ENCODE peak calls at places on chromosome 14, in four cellular contexts. Q is body of pancreas, L is tibial nerve, A is transverse colon. J is an unnamed sample.

GRCh38 chr14:36785511-36785910 is 123.9 kb downstream of the PAX9 start:
- DNase-seq in Q (no peak), L (no peak), A (no peak), J (no peak)

GRCh38 chr14:30608533-30609006 is 13.5 kb upstream of the SCFD1 start:
- DNase-seq in Q (peak), L (no peak), A (peak), J (no peak)

GRCh38 chr14:81162941-81163340 is 57.8 kb downstream of the GTF2A1 start:
- DNase-seq in Q (no peak), L (no peak), A (no peak), J (no peak)

GRCh38 chr14:92610849-92611271 is 97.3 kb downstream of the RIN3 start:
- DNase-seq in Q (no peak), L (no peak), A (peak), J (peak)

GRCh38 chr14:90986510-90986909 is 73.9 kb downstream of the RPS6KA5 start:
- DNase-seq in Q (no peak), L (no peak), A (no peak), J (no peak)

GRCh38 chr14:38208825-38209562 is 1.3 kb downstream of the SSTR1 start:
- DNase-seq in Q (peak), L (no peak), A (peak), J (peak)

GRCh38 chr14:106831322-106831720 is 1304.9 kb downstream of the TMEM121 start:
- DNase-seq in Q (no peak), L (no peak), A (peak), J (no peak)

GRCh38 chr14:34699873-34700621 is 14.3 kb downstream of the CFL2 start:
- DNase-seq in Q (no peak), L (no peak), A (no peak), J (no peak)

GRCh38 chr14:59362533-59362932 is 102.6 kb downstream of the GPR135 start:
- DNase-seq in Q (no peak), L (no peak), A (no peak), J (no peak)

GRCh38 chr14:87966816-87967215 is 26.2 kb downstream of the GALC start:
- DNase-seq in Q (no peak), L (no peak), A (no peak), J (no peak)

GRCh38 chr14:54211562-54212308 is 185.1 kb upstream of the CDKN3 start:
- DNase-seq in Q (no peak), L (no peak), A (no peak), J (no peak)

GRCh38 chr14:96297000-96297399 is 41.0 kb downstream of the BDKRB1 start:
- DNase-seq in Q (no peak), L (no peak), A (no peak), J (no peak)

GRCh38 chr14:64636208-64636979 is 67.8 kb upstream of the PLEKHG3 start:
- DNase-seq in Q (peak), L (peak), A (peak), J (peak)

GRCh38 chr14:100535287-100536131 is 51.7 kb downstream of the BEGAIN start:
- DNase-seq in Q (no peak), L (peak), A (peak), J (peak)

GRCh38 chr14:23481992-23482813 is 12.7 kb downstream of the NGDN start:
- DNase-seq in Q (no peak), L (no peak), A (no peak), J (no peak)

GRCh38 chr14:37778135-37778943 is 182.9 kb downstream of the TTC6 start:
- DNase-seq in Q (no peak), L (no peak), A (no peak), J (no peak)

GRCh38 chr14:34213332-34213731 is 248.7 kb downstream of the SPTSSA start:
- DNase-seq in Q (no peak), L (no peak), A (no peak), J (no peak)

GRCh38 chr14:55097894-55098560 is 31.0 kb upstream of the LGALS3 start:
- DNase-seq in Q (no peak), L (no peak), A (peak), J (peak)

GRCh38 chr14:68470361-68470760 is 322.5 kb downstream of the ZFP36L1 start:
- DNase-seq in Q (no peak), L (no peak), A (no peak), J (no peak)

GRCh38 chr14:99316281-99317163 is 44.5 kb upstream of the BCL11B start:
- DNase-seq in Q (no peak), L (no peak), A (peak), J (peak)

GRCh38 chr14:93926873-93927571 is at the start of gene FAM181A:
- DNase-seq in Q (no peak), L (no peak), A (no peak), J (no peak)

GRCh38 chr14:64541261-64541970 is 875 bp downstream of the HSPA2 start:
- DNase-seq in Q (peak), L (no peak), A (peak), J (no peak)

GRCh38 chr14:95509512-95509911 is 6.9 kb downstream of the SYNE3 start:
- DNase-seq in Q (no peak), L (no peak), A (no peak), J (no peak)

DNA sequence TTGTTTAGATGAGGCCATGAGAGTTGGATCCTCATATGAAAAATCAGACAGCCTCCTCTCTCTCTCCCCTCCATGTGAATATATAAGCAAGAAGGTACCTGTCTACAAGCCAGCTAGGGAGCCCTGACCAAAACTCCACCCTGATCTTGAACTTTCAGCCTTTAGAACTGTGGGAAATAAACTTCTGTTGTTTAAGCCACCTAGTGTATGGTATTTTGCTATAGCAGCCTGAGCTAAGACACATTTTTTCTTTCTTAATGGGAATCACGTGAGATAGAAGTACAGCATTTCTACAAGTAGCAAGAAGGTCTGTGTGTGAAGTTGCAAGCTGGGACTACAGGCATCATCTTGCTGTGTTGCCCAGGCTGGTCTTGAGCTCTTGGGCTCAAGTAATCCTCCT is 16.3 kb upstream of the ABHD12B start:
- DNase-seq in Q (no peak), L (no peak), A (no peak), J (no peak)
- TF ChIP-seq CTCF in Q (no peak), L (no peak), A (no peak), J (no peak)

DNA sequence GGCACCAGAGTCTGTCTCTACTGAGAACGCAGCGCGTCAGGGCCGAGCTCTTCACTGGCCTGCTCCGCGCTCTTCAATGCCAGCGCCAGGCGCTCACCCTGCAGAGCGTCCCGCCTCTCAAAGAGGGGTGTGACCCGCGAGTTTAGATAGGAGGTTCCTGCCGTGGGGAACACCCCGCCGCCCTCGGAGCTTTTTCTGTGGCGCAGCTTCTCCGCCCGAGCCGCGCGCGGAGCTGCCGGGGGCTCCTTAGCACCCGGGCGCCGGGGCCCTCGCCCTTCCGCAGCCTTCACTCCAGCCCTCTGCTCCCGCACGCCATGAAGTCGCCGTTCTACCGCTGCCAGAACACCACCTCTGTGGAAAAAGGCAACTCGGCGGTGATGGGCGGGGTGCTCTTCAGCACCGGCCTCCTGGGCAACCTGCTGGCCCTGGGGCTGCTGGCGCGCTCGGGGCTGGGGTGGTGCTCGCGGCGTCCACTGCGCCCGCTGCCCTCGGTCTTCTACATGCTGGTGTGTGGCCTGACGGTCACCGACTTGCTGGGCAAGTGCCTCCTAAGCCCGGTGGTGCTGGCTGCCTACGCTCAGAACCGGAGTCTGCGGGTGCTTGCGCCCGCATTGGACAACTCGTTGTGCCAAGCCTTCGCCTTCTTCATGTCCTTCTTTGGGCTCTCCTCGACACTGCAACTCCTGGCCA is at the start of gene PTGDR:
- DNase-seq in Q (no peak), L (no peak), A (peak), J (peak)
- H3K4me3 ChIP-seq in Q (no peak), L (peak), A (peak), J (peak)

GRCh38 chr14:77991128-77991772 is 178.9 kb upstream of the NRXN3 start:
- DNase-seq in Q (no peak), L (no peak), A (no peak), J (no peak)
- TF ChIP-seq CTCF in Q (peak), L (no peak), A (no peak), J (no peak)

GRCh38 chr14:104116544-104117340 is 21.6 kb upstream of the KIF26A start:
- DNase-seq in Q (peak), L (no peak), A (peak), J (no peak)
- H3K4me3 ChIP-seq in Q (peak), L (peak), A (peak), J (peak)

GRCh38 chr14:50951032-50951431 is 6.7 kb upstream of the PYGL start:
- DNase-seq in Q (no peak), L (no peak), A (no peak), J (no peak)

GRCh38 chr14:50953497-50953896 is 9.2 kb upstream of the PYGL start:
- DNase-seq in Q (no peak), L (no peak), A (no peak), J (no peak)

GRCh38 chr14:50957296-50957695 is 13.0 kb upstream of the PYGL start:
- DNase-seq in Q (no peak), L (no peak), A (no peak), J (no peak)

GRCh38 chr14:50954811-50955372 is 10.6 kb upstream of the PYGL start:
- DNase-seq in Q (no peak), L (no peak), A (no peak), J (no peak)

GRCh38 chr14:50955373-50956043 is 11.2 kb upstream of the PYGL start:
- DNase-seq in Q (peak), L (peak), A (peak), J (peak)
- TF ChIP-seq CTCF in Q (no peak), L (no peak), A (peak), J (no peak)

GRCh38 chr14:40374221-40374620 is 942.0 kb upstream of the FBXO33 start:
- DNase-seq in Q (no peak), L (no peak), A (no peak), J (no peak)
- H3K4me3 ChIP-seq in Q (no peak), L (no peak), A (no peak), J (no peak)

DNA sequence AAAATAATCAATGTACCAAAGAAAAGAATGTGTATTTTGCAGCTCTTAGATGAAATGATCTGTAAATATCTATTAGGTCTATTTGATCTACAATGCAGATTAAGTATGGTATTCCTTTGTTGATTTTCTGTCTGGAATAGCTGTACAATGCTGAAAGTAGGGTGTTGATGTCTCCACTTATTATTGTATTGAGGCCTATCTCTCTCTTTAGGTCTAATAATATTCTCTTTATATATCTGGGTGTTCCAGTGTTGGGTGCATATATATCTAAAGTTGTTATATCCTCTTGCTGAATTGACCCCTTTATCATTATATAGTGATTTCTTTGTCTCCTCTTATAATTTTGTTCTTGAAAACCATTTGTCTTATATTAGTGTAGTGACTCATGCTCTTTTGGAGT is 885.5 kb upstream of the FOXG1 start:
- DNase-seq in Q (no peak), L (no peak), A (no peak), J (no peak)
- TF ChIP-seq CTCF in Q (no peak), L (no peak), A (no peak), J (no peak)

DNA sequence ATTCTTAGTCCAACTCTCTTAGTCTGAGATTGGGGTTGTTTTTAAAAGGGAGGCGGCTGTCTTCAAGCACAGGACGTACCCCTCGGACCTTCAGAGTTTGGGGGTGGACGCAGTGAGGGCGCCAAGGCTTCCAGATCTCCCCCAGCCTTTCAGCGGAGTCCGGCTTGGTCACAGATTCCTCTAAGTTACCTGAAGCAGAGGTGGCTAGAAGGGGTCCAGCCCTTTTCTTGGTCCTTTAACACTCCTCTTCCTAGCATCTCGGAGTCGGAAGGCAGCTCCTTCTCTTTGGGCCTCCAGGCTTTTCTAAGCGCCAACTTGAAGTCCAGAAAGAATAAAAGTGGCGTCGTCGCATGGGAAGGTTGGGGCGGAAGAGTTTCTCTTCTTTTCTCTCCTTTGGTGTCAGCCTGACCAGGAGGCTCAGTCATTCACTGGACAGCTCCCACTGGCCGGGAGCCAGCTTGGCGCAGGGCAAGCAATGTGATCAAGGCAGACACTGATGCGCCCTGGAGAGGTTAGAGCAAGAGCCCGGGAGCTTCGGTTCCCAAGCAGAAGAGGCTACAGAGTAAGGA is 9.6 kb downstream of the OR6S1 start:
- DNase-seq in Q (peak), L (peak), A (peak), J (peak)
- H3K4me3 ChIP-seq in Q (no peak), L (peak), A (peak), J (peak)

GRCh38 chr14:45426685-45427282 is 173.8 kb upstream of the MIS18BP1 start:
- DNase-seq in Q (no peak), L (no peak), A (no peak), J (no peak)
- TF ChIP-seq CTCF in Q (peak), L (peak), A (peak), J (no peak)

GRCh38 chr14:75981426-75981825 is 369 bp downstream of the TGFB3 start:
- DNase-seq in Q (peak), L (no peak), A (peak), J (no peak)
- H3K4me3 ChIP-seq in Q (no peak), L (peak), A (peak), J (peak)